ENCODE peak calls at places on chromosomes 2 and 18, in five cellular contexts. R is COR-L47, O is T-cell, S is iPS-NIHi11, I is ACHN. G is an unnamed sample.

GRCh38 chr2:63741884-63742583 is 99.7 kb upstream of the UGP2 start:
- DNase-seq in R (no peak), O (no peak), S (no peak), I (peak), G (no peak)

GRCh38 chr2:160747771-160748170 is 254.2 kb upstream of the RBMS1 start:
- DNase-seq in R (no peak), O (no peak), S (no peak), I (no peak), G (no peak)

GRCh38 chr2:219497495-219498279 is 1.0 kb upstream of the GMPPA start:
- DNase-seq in R (peak), O (no peak), S (peak), I (peak), G (peak)

GRCh38 chr18:59231157-59231556 is 11.2 kb downstream of the GRP start:
- DNase-seq in R (no peak), O (no peak), S (no peak), I (no peak), G (no peak)

GRCh38 chr18:55781481-55781957 is 193.5 kb upstream of the TCF4 start:
- DNase-seq in R (peak), O (no peak), S (peak), I (peak), G (peak)

GRCh38 chr2:240491483-240491882 is 56.0 kb downstream of the GPC1 start:
- DNase-seq in R (no peak), O (no peak), S (no peak), I (no peak), G (no peak)

GRCh38 chr18:58302811-58303210 is 258.8 kb downstream of the NEDD4L start:
- DNase-seq in R (no peak), O (no peak), S (no peak), I (no peak), G (no peak)

GRCh38 chr2:182891611-182892010 is 25.2 kb upstream of the FRZB start:
- DNase-seq in R (no peak), O (no peak), S (no peak), I (no peak), G (no peak)

GRCh38 chr2:98634406-98635092 is 26.2 kb downstream of the UNC50 start:
- DNase-seq in R (no peak), O (peak), S (peak), I (peak), G (no peak)

GRCh38 chr2:26579025-26579722 is 62.0 kb downstream of the CIB4 start:
- DNase-seq in R (no peak), O (no peak), S (no peak), I (no peak), G (no peak)

GRCh38 chr2:241798631-241799521 is 10.1 kb upstream of the NEU4 start:
- DNase-seq in R (no peak), O (no peak), S (no peak), I (no peak), G (no peak)

GRCh38 chr2:96685285-96685591 is 42.7 kb downstream of the FER1L5 start:
- DNase-seq in R (peak), O (no peak), S (no peak), I (no peak), G (no peak)

GRCh38 chr2:181953773-181954537 is 31.7 kb upstream of the PPP1R1C start:
- DNase-seq in R (no peak), O (peak), S (peak), I (peak), G (no peak)

GRCh38 chr2:205086689-205087088 is 541.4 kb downstream of the PARD3B start:
- DNase-seq in R (no peak), O (no peak), S (no peak), I (no peak), G (no peak)

GRCh38 chr2:238376884-238377391 is 49.8 kb upstream of the ASB1 start:
- DNase-seq in R (no peak), O (no peak), S (no peak), I (no peak), G (no peak)

GRCh38 chr2:238158807-238159539 is at the start of gene ERFE:
- DNase-seq in R (peak), O (no peak), S (peak), I (peak), G (peak)

GRCh38 chr18:72830109-72830508 is 37.7 kb downstream of the NETO1 start:
- DNase-seq in R (no peak), O (no peak), S (peak), I (peak), G (no peak)

GRCh38 chr2:120347387-120348010 is 1.6 kb downstream of the INHBB start:
- DNase-seq in R (no peak), O (no peak), S (no peak), I (no peak), G (no peak)

GRCh38 chr2:217951521-217952247 is 51.1 kb downstream of the TNS1 start:
- DNase-seq in R (no peak), O (no peak), S (no peak), I (no peak), G (no peak)

GRCh38 chr2:106703161-106703560 is 182.8 kb downstream of the ST6GAL2 start:
- DNase-seq in R (no peak), O (no peak), S (no peak), I (no peak), G (no peak)

GRCh38 chr18:28588884-28589549 is 412.1 kb upstream of the CDH2 start:
- DNase-seq in R (no peak), O (no peak), S (no peak), I (no peak), G (no peak)

GRCh38 chr2:206004004-206004693 is 81.8 kb downstream of the INO80D start:
- DNase-seq in R (no peak), O (no peak), S (peak), I (peak), G (peak)

GRCh38 chr18:2515908-2516625 is 55.2 kb downstream of the METTL4 start:
- DNase-seq in R (no peak), O (no peak), S (no peak), I (peak), G (no peak)

GRCh38 chr2:120237491-120237902 is 14.3 kb upstream of the TMEM185B start:
- DNase-seq in R (no peak), O (no peak), S (peak), I (peak), G (no peak)

GRCh38 chr2:190964170-190964795 is 49.7 kb downstream of the STAT1 start:
- DNase-seq in R (no peak), O (no peak), S (no peak), I (no peak), G (no peak)

GRCh38 chr2:37456479-37456878 is 112.0 kb downstream of the QPCT start:
- DNase-seq in R (no peak), O (peak), S (no peak), I (no peak), G (no peak)

GRCh38 chr2:66134113-66134730 is 300.7 kb upstream of the MEIS1 start:
- DNase-seq in R (no peak), O (no peak), S (peak), I (no peak), G (no peak)

G was measured in NCI-H146.